ENCODE peak calls at places on chromosomes 6 and 20, in six cellular contexts. G, F, D, A, P and Y are unnamed samples.

GRCh38 chr20:35283441-35284266 is 918 bp downstream of the EIF6 start:
- DNase-seq in G (no peak), A (no peak), D (no peak), P (no peak), F (no peak), Y (no peak)

GRCh38 chr6:165049362-165049761 is 260.0 kb downstream of the C6orf118 start:
- DNase-seq in F (no peak), D (peak), P (peak), G (peak), A (peak), Y (peak)

GRCh38 chr6:453152-453551 is 61.6 kb downstream of the IRF4 start:
- DNase-seq in A (peak), D (no peak), G (no peak), F (no peak), P (no peak), Y (peak)

GRCh38 chr6:51093899-51094665 is 275.4 kb downstream of the TFAP2B start:
- DNase-seq in F (no peak), A (no peak), D (no peak), G (no peak), P (no peak), Y (no peak)

GRCh38 chr20:63129991-63130653 is 85.8 kb downstream of the YTHDF1 start:
- DNase-seq in G (no peak), P (no peak), A (peak), F (no peak), D (no peak), Y (no peak)

GRCh38 chr6:78530208-78530607 is 337.1 kb upstream of the IRAK1BP1 start:
- DNase-seq in P (peak), D (no peak), F (no peak), A (peak), G (no peak), Y (no peak)

GRCh38 chr6:113654396-113654795 is 202.7 kb upstream of the MARCKS start:
- DNase-seq in D (no peak), A (no peak), P (no peak), F (peak), G (peak), Y (peak)

GRCh38 chr20:1671891-1672669 is 14.5 kb upstream of the SIRPG start:
- DNase-seq in D (no peak), F (no peak), A (no peak), G (no peak), P (no peak), Y (no peak)

GRCh38 chr20:51456511-51457280 is 85.8 kb downstream of the NFATC2 start:
- DNase-seq in P (no peak), D (no peak), F (peak), A (peak), G (peak), Y (peak)

GRCh38 chr6:18276610-18277009 is 12.3 kb upstream of the DEK start:
- DNase-seq in P (no peak), A (peak), D (no peak), G (no peak), F (no peak), Y (peak)

GRCh38 chr6:160139420-160139851 is 17.8 kb downstream of the SLC22A1 start:
- DNase-seq in A (no peak), D (no peak), G (peak), F (peak), P (no peak), Y (peak)

GRCh38 chr20:58651823-58652605 is 931 bp downstream of the STX16 start:
- DNase-seq in G (peak), F (peak), D (peak), P (peak), A (peak), Y (peak)

GRCh38 chr20:13401596-13401995 is 180.5 kb downstream of the ISM1 start:
- DNase-seq in F (no peak), G (no peak), D (no peak), A (no peak), P (no peak), Y (no peak)

GRCh38 chr6:161374971-161375873 is 101.4 kb upstream of the AGPAT4 start:
- DNase-seq in F (no peak), P (no peak), A (peak), G (no peak), D (no peak), Y (no peak)

GRCh38 chr20:3732327-3733118 is at the start of gene HSPA12B:
- DNase-seq in G (no peak), P (no peak), D (no peak), A (peak), F (no peak), Y (no peak)

GRCh38 chr20:50919567-50919966 is 11.7 kb downstream of the ADNP start:
- DNase-seq in P (no peak), A (no peak), G (peak), F (peak), D (no peak), Y (peak)

GRCh38 chr6:39790772-39791171 is 1.4 kb upstream of the DAAM2 start:
- DNase-seq in P (no peak), D (no peak), F (peak), A (no peak), G (peak), Y (peak)

GRCh38 chr6:5175635-5176034 is 85.1 kb downstream of the LYRM4 start:
- DNase-seq in G (no peak), F (no peak), P (no peak), A (no peak), D (no peak), Y (no peak)

GRCh38 chr6:18021166-18021850 is 33.9 kb upstream of the KIF13A start:
- DNase-seq in F (no peak), A (no peak), P (no peak), D (no peak), G (no peak), Y (peak)

GRCh38 chr6:170371588-170371987 is 65.0 kb downstream of the FAM120B start:
- DNase-seq in A (peak), G (peak), P (no peak), D (peak), F (peak), Y (no peak)

DNA sequence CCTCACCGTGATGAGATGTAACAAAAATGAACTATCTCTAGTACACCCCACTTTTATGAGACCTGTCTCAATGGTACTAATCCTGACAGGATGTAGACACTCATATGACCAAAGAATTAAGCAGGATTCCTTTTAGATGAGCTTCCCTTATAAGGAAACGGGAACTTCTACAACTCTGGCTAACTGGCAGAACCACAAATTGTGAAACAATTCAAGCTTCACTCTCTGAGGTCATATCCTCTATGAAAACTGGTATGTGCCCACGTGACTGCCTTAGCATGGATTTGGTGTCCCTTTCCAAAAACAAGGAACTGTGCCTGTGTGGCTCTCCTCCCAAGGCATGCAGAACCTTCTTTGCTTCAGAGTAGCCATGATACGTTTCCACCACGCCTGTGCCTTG is 14.1 kb upstream of the CPNE5 start:
- DNase-seq in P (no peak), G (peak), F (peak), A (no peak), D (no peak), Y (peak)
- H3K27ac ChIP-seq in P (no peak), G (no peak), F (peak), A (no peak), D (no peak), Y (no peak)

GRCh38 chr6:154526997-154527396 is 16.5 kb upstream of the CNKSR3 start:
- DNase-seq in G (no peak), F (no peak), A (no peak), P (no peak), D (no peak), Y (no peak)
- H4K91ac ChIP-seq in G (no peak), F (no peak), A (no peak), P (no peak), D (no peak), Y (no peak)

DNA sequence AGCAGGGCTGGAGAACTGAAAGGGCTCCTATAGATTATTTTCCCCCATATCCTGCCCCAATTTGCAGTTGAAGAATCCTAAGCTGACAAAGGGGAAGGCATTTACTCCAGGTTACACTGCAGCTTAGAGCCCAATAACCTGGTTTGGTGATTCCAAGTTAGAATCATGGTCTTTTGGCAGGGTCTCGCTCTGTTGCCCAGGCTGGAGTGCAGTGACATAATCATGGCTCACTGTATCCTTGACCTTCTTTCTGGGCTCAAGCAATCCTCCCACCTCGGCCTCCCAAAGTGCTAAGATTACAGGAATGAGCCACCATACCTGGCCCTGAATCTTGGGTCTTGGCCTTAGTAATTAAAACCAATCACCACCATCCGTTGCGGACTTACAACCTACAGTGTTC is 1.0 kb upstream of the MMP9 start:
- DNase-seq in D (no peak), P (no peak), F (no peak), A (no peak), G (no peak), Y (no peak)
- H3K18ac ChIP-seq in D (no peak), P (no peak), F (no peak), A (no peak), G (no peak), Y (peak)

DNA sequence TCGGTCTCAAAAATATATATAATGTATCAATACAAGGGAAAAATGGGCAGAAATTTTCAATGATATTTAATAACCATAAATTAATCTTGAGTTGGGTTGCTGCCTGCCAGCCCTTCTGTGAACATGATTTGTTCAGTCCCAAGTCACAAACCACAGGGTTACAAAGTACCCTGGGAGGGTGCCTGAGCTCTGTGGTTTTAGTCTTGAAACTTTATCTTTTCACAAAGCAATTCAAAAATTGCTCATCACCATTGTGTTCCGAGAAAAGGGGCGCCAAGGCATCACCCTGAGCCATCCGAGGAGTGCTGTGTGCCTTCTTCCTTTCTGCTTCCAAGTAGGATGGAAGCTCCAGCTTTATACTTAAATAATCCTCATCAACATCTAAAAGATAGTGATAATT is 141.6 kb upstream of the AKAP12 start:
- DNase-seq in F (no peak), D (no peak), G (no peak), A (no peak), P (no peak), Y (no peak)
- H3K27ac ChIP-seq in F (no peak), D (no peak), G (no peak), A (no peak), P (no peak), Y (no peak)

GRCh38 chr6:141259832-141260231 is 872.9 kb upstream of the GJE1 start:
- DNase-seq in A (no peak), F (no peak), G (no peak), P (no peak), D (no peak), Y (no peak)

GRCh38 chr6:141258516-141258915 is 874.2 kb upstream of the GJE1 start:
- DNase-seq in D (no peak), F (no peak), G (no peak), A (no peak), P (no peak), Y (no peak)

GRCh38 chr6:141261016-141261671 is 871.6 kb upstream of the GJE1 start:
- DNase-seq in F (no peak), D (no peak), P (no peak), G (no peak), A (no peak), Y (no peak)

GRCh38 chr6:141261672-141262060 is 871.1 kb upstream of the GJE1 start:
- DNase-seq in G (no peak), F (no peak), A (no peak), P (no peak), D (no peak), Y (no peak)

DNA sequence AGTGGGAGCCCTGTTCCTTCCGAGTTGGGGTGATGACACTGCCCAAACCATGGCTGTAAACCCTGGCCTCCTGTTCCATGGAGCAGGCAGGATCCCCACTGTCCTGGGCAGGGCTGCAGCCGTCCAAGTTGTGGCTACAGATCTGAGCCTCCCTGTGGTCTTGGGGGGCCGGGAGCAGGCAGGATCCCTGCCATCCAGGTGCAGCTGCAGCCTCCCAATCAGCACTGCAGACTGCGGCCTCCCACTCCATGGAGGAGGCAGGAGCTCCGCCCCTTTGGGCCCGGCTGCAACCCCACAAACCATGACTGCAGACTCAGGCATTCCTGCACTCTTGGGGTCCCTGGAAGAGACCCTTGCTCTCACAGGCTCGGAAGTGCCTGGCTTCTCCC is 872.1 kb upstream of the GJE1 start:
- DNase-seq in P (no peak), F (no peak), A (no peak), D (no peak), G (no peak), Y (no peak)
- H4K91ac ChIP-seq in P (no peak), F (no peak), A (no peak), D (no peak), G (no peak), Y (no peak)

DNA sequence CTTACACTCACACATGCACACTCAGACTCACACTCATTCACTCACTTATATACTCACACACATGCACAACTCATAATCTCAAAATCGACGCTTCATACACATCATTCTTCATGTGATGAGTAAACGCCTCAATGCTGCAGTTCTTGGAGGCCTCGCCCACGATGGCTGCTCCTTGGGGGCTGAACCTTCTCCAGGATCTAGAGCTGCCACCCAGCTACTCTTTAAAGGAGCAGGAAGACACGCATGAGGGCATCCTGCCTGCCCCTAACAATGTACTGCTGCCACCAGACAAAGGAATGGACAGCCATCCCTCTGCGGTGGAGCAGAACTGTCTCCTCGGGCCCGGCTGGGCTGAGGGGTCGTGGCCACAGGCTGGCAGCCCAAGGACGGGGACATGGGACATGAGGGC is 35.4 kb downstream of the SUN5 start:
- DNase-seq in D (no peak), G (no peak), A (peak), F (no peak), P (no peak), Y (no peak)
- H3K18ac ChIP-seq in D (no peak), G (no peak), A (no peak), F (no peak), P (peak), Y (no peak)

DNA sequence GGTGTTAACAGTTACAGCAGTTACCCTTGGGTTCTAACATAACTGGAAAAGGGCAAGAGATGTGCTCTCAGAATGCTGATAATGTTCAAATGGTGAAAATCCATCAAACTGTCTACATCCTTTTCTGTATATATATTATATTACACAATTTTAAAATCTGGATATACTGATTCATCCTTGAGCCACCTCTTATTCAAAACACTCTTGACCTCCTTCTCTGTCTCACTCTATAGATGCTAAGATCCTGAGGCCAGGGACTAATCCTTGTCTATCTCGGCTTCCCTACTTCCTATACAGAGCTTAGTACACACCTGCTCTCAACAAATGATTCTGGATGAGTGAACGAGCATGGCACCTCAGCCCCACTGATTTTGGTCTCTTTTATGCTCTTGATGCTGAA is 47.3 kb downstream of the HIVEP2 start:
- DNase-seq in A (no peak), P (no peak), F (peak), D (no peak), G (peak), Y (no peak)
- H3K27ac ChIP-seq in A (no peak), P (no peak), F (no peak), D (no peak), G (no peak), Y (no peak)

GRCh38 chr6:106804238-106805016 is 170.1 kb downstream of the CD24 start:
- DNase-seq in A (peak), P (no peak), F (no peak), D (peak), G (no peak), Y (peak)

GRCh38 chr6:106800379-106800778 is 171.0 kb downstream of the QRSL1 start:
- DNase-seq in F (no peak), G (no peak), A (no peak), P (no peak), D (no peak), Y (no peak)

GRCh38 chr6:106803188-106803587 is 171.3 kb downstream of the CD24 start:
- DNase-seq in F (no peak), G (no peak), P (no peak), A (no peak), D (no peak), Y (no peak)

GRCh38 chr6:106801256-106801655 is 171.9 kb downstream of the QRSL1 start:
- DNase-seq in D (no peak), P (no peak), A (no peak), G (no peak), F (no peak), Y (no peak)

DNA sequence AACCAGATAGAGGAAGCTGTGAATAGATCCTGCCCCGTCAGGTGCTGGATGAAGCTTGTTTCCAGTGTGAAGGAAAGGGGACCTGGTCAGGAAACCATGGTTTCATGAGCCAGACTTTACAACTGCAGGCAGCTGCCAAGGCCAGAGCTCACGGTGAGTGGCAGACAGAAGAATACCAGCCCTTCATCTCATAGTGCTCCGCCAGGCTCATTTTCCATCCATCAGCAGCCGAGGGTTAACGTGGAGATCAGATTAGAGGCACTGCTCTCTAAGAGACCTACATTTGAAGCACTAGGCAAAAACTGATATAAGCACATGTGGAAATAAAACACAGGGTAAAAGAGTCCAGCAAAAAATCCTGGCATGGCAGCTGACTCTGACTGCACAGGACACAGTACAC is 172.4 kb downstream of the CD24 start:
- DNase-seq in P (no peak), D (no peak), G (no peak), F (no peak), A (no peak), Y (no peak)
- H4K91ac ChIP-seq in P (no peak), D (peak), G (no peak), F (no peak), A (no peak), Y (peak)

GRCh38 chr6:108561742-108562502 is 1.2 kb downstream of the FOXO3 start:
- DNase-seq in A (peak), F (peak), G (peak), D (no peak), P (peak), Y (peak)
- H3K18ac ChIP-seq in A (peak), F (peak), G (peak), D (peak), P (peak), Y (peak)

GRCh38 chr20:5893052-5893451 is 57.3 kb downstream of the TRMT6 start:
- DNase-seq in G (no peak), F (no peak), D (no peak), A (no peak), P (no peak), Y (peak)

GRCh38 chr20:5890773-5891441 is 59.4 kb downstream of the TRMT6 start:
- DNase-seq in G (no peak), F (no peak), A (no peak), P (no peak), D (no peak), Y (peak)

GRCh38 chr20:5899444-5899843 is 50.9 kb downstream of the TRMT6 start:
- DNase-seq in F (no peak), A (no peak), D (no peak), G (no peak), P (no peak), Y (no peak)

GRCh38 chr20:5900908-5901307 is 49.4 kb downstream of the TRMT6 start:
- DNase-seq in A (no peak), G (no peak), F (no peak), D (no peak), P (no peak), Y (no peak)

GRCh38 chr20:5895626-5896025 is 54.7 kb downstream of the TRMT6 start:
- DNase-seq in G (no peak), F (no peak), D (no peak), P (no peak), A (no peak), Y (no peak)
- H3K27ac ChIP-seq in G (no peak), F (no peak), D (no peak), P (no peak), A (no peak), Y (no peak)